ENCODE peak calls at places on chromosome X, in nine cellular contexts. J is activated CD8-positive, alpha-beta memory T cell treated with anti-CD3 and anti-CD28 coated beads for 24 hours; D is K562; W is bronchial epithelial cell; X is activated T-helper 1 cell treated with anti-CD3 and anti-CD28 coated beads, Interleukin-2, amount 50 U/mL, for 16 hours; U is GM04504; L is upper lobe of left lung; F is G401; C is Kasumi-1. A is an unnamed sample.

GRCh38 chrX:124274438-124275166 is 57.9 kb upstream of the TEX13D start:
- DNase-seq in F (no peak), W (no peak), L (no peak), J (no peak), X (no peak), C (peak), U (no peak), D (peak), A (no peak)

GRCh38 chrX:127457161-127457560 is 595.0 kb downstream of the ACTRT1 start:
- DNase-seq in W (peak), U (no peak), C (no peak), F (no peak), L (no peak), X (no peak), J (no peak), D (no peak), A (no peak)

GRCh38 chrX:23784487-23785301 is 1.7 kb downstream of the SAT1 start:
- DNase-seq in J (no peak), C (peak), X (no peak), W (peak), L (no peak), U (peak), F (no peak), D (peak), A (peak)

GRCh38 chrX:67555578-67556203 is 11.9 kb downstream of the AR start:
- DNase-seq in C (peak), X (no peak), F (no peak), L (no peak), D (peak), J (no peak), U (peak), W (peak), A (no peak)

GRCh38 chrX:10010686-10011085 is 43.5 kb downstream of the CLDN34 start:
- DNase-seq in J (no peak), C (no peak), L (no peak), F (no peak), D (no peak), W (peak), U (no peak), X (no peak), A (no peak)

GRCh38 chrX:149022485-149022884 is 482.6 kb downstream of the IDS start:
- DNase-seq in L (no peak), U (no peak), F (no peak), J (no peak), X (no peak), D (no peak), W (no peak), C (no peak), A (no peak)

GRCh38 chrX:20585782-20586181 is 319.1 kb upstream of the RPS6KA3 start:
- DNase-seq in F (no peak), D (no peak), J (no peak), U (no peak), C (no peak), W (no peak), X (no peak), L (no peak), A (no peak)

GRCh38 chrX:38600089-38600755 is 38.9 kb downstream of the TSPAN7 start:
- DNase-seq in U (no peak), W (no peak), J (no peak), F (no peak), L (no peak), D (no peak), X (no peak), C (no peak), A (no peak)

GRCh38 chrX:48896611-48897011 is 957 bp downstream of the TIMM17B start:
- DNase-seq in U (no peak), C (no peak), D (no peak), F (peak), W (no peak), J (no peak), L (no peak), X (no peak), A (no peak)

GRCh38 chrX:2388669-2389068 is 112.1 kb downstream of the DHRSX start:
- DNase-seq in U (no peak), L (no peak), D (no peak), J (no peak), W (no peak), X (no peak), C (no peak), F (no peak), A (no peak)

GRCh38 chrX:106177982-106178321 is 9.8 kb downstream of the PWWP3B start:
- DNase-seq in L (no peak), C (no peak), W (no peak), U (no peak), J (no peak), D (no peak), X (no peak), F (no peak), A (no peak)

GRCh38 chrX:108736509-108737479 is at the start of gene IRS4:
- DNase-seq in F (no peak), L (peak), X (no peak), J (no peak), C (no peak), U (no peak), W (peak), D (no peak), A (no peak)

GRCh38 chrX:108270280-108270679 is 167.9 kb downstream of the COL4A6 start:
- DNase-seq in J (no peak), W (peak), F (no peak), U (no peak), C (no peak), L (no peak), D (no peak), X (no peak), A (peak)

GRCh38 chrX:1492421-1493012 is 39.8 kb upstream of the ASMTL start:
- DNase-seq in U (no peak), X (no peak), L (no peak), F (no peak), J (no peak), D (no peak), C (no peak), W (no peak), A (no peak)

GRCh38 chrX:68433981-68434299 is 645 bp upstream of the OPHN1 start:
- DNase-seq in D (no peak), U (no peak), W (no peak), F (no peak), C (peak), L (no peak), J (no peak), X (no peak), A (no peak)

GRCh38 chrX:138925330-138925729 is 213.8 kb upstream of the FGF13 start:
- DNase-seq in J (no peak), C (peak), W (peak), X (no peak), L (no peak), F (no peak), U (peak), D (peak), A (peak)